ENCODE peak calls at places on chromosomes 3 and 15, in nine cellular contexts. One of them, this sample, is unnamed.

GRCh38 chr15:59186501-59186900 is 20.1 kb upstream of the LDHAL6B start:
- DNase-seq in neural progenitor cell: no peak
- DNase-seq in MM.1S: no peak
- DNase-seq in HCT116: no peak
- DNase-seq in GM23248: peak; percentile 64
- DNase-seq in OCI-LY7: no peak
- DNase-seq in SK-N-SH: no peak
- DNase-seq in PC-3: no peak
- DNase-seq in GM23338: no peak
- DNase-seq in this sample: no peak

GRCh38 chr3:139540686-139541085 is 1.1 kb upstream of the RBP1 start:
- DNase-seq in OCI-LY7: no peak
- DNase-seq in GM23248: no peak
- DNase-seq in neural progenitor cell: no peak
- DNase-seq in MM.1S: no peak
- DNase-seq in HCT116: no peak
- DNase-seq in SK-N-SH: peak; percentile 46
- DNase-seq in GM23338: no peak
- DNase-seq in PC-3: no peak
- DNase-seq in this sample: no peak

GRCh38 chr15:40731034-40731433 is 24.0 kb downstream of the RMDN3 start:
- DNase-seq in OCI-LY7: no peak
- DNase-seq in neural progenitor cell: no peak
- DNase-seq in GM23338: no peak
- DNase-seq in SK-N-SH: no peak
- DNase-seq in MM.1S: no peak
- DNase-seq in GM23248: no peak
- DNase-seq in HCT116: no peak
- DNase-seq in PC-3: no peak
- DNase-seq in this sample: no peak

GRCh38 chr15:64894395-64895056 is 17.2 kb upstream of the ANKDD1A start:
- DNase-seq in neural progenitor cell: peak; percentile 83
- DNase-seq in MM.1S: peak; percentile 98
- DNase-seq in GM23338: peak; percentile 82
- DNase-seq in HCT116: no peak
- DNase-seq in GM23248: no peak
- DNase-seq in PC-3: no peak
- DNase-seq in OCI-LY7: peak; percentile 86
- DNase-seq in SK-N-SH: no peak
- DNase-seq in this sample: peak; percentile 59

GRCh38 chr15:79853492-79854328 is 43.1 kb downstream of the MTHFS start:
- DNase-seq in GM23338: peak; percentile 88
- DNase-seq in neural progenitor cell: peak; percentile 77
- DNase-seq in PC-3: peak; percentile 90
- DNase-seq in GM23248: peak; percentile 89
- DNase-seq in SK-N-SH: peak; percentile 60
- DNase-seq in HCT116: peak; percentile 47
- DNase-seq in MM.1S: peak; percentile 64
- DNase-seq in OCI-LY7: peak; percentile 70
- DNase-seq in this sample: peak; percentile 88

GRCh38 chr3:30012941-30013543 is 593.4 kb upstream of the TGFBR2 start:
- DNase-seq in HCT116: peak; percentile 64
- DNase-seq in PC-3: peak; percentile 92
- DNase-seq in GM23338: peak; percentile 93
- DNase-seq in MM.1S: peak; percentile 42
- DNase-seq in GM23248: peak; percentile 81
- DNase-seq in SK-N-SH: peak; percentile 41
- DNase-seq in OCI-LY7: peak; percentile 55
- DNase-seq in neural progenitor cell: peak; percentile 85
- DNase-seq in this sample: peak; percentile 87

GRCh38 chr3:173711619-173712018 is 314.1 kb downstream of the NLGN1 start:
- DNase-seq in OCI-LY7: no peak
- DNase-seq in HCT116: peak; percentile 18
- DNase-seq in GM23248: no peak
- DNase-seq in MM.1S: no peak
- DNase-seq in SK-N-SH: no peak
- DNase-seq in neural progenitor cell: no peak
- DNase-seq in GM23338: no peak
- DNase-seq in PC-3: peak; percentile 17
- DNase-seq in this sample: peak; percentile 46

GRCh38 chr15:59150185-59150584 is 45.2 kb downstream of the CCNB2 start:
- DNase-seq in PC-3: no peak
- DNase-seq in SK-N-SH: no peak
- DNase-seq in MM.1S: no peak
- DNase-seq in GM23248: no peak
- DNase-seq in OCI-LY7: no peak
- DNase-seq in GM23338: no peak
- DNase-seq in neural progenitor cell: no peak
- DNase-seq in HCT116: no peak
- DNase-seq in this sample: no peak

GRCh38 chr3:78887608-78888011 is 880.2 kb downstream of the ROBO1 start:
- DNase-seq in GM23248: peak; percentile 53
- DNase-seq in neural progenitor cell: no peak
- DNase-seq in OCI-LY7: no peak
- DNase-seq in HCT116: no peak
- DNase-seq in PC-3: no peak
- DNase-seq in SK-N-SH: no peak
- DNase-seq in MM.1S: peak; percentile 79
- DNase-seq in GM23338: no peak
- DNase-seq in this sample: no peak

GRCh38 chr15:85892232-85892631 is 97.5 kb upstream of the KLHL25 start:
- DNase-seq in MM.1S: no peak
- DNase-seq in SK-N-SH: no peak
- DNase-seq in PC-3: no peak
- DNase-seq in OCI-LY7: no peak
- DNase-seq in GM23338: no peak
- DNase-seq in neural progenitor cell: no peak
- DNase-seq in HCT116: no peak
- DNase-seq in GM23248: no peak
- DNase-seq in this sample: no peak
- H3K4me1 ChIP-seq in MM.1S: no peaks in the 10 kb centered on the region
- H3K4me1 ChIP-seq in SK-N-SH: no peaks in the 10 kb centered on the region
- H3K4me1 ChIP-seq in PC-3: no peaks in the 10 kb centered on the region
- H3K4me1 ChIP-seq in OCI-LY7: no peaks in the 10 kb centered on the region
- H3K4me1 ChIP-seq in GM23338: peaks cover under 1% of the 10 kb centered on the region
- H3K4me1 ChIP-seq in neural progenitor cell: no peaks in the 10 kb centered on the region
- H3K4me1 ChIP-seq in HCT116: no peaks in the 10 kb centered on the region
- H3K4me1 ChIP-seq in GM23248: no peaks in the 10 kb centered on the region
- H3K4me1 ChIP-seq in this sample: no peaks in the 10 kb centered on the region

DNA sequence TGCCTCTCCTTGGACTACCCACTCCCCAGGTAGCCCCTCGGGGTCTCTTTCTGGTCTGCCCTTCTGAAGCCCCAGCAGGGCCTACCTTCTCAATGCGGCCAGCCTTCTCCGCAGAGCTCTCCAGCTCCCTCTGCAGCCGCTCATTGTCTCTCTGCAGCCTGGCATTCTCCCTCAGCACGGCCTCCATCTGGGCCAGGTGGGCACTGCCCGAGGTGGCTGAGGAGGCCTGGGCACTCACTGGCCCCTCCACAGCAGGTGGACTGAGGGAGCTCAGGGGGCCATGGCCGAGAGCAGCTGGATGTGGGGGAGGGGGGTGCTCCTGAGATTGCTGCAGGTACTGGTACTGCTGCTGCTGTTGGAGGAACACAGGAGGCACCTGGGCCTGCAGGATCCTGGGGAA is 6.8 kb downstream of the AMOTL2 start:
- DNase-seq in SK-N-SH: no peak
- DNase-seq in neural progenitor cell: no peak
- DNase-seq in PC-3: no peak
- DNase-seq in MM.1S: no peak
- DNase-seq in HCT116: no peak
- DNase-seq in OCI-LY7: no peak
- DNase-seq in GM23338: no peak
- DNase-seq in GM23248: peak; percentile 37
- DNase-seq in this sample: no peak
- H3K4me2 ChIP-seq in SK-N-SH: peak overlapping the region; percentile 59
- H3K4me2 ChIP-seq in neural progenitor cell: no peak overlapping the region
- H3K4me2 ChIP-seq in PC-3: no peak overlapping the region
- H3K4me2 ChIP-seq in MM.1S: no peak overlapping the region
- H3K4me2 ChIP-seq in HCT116: no peak overlapping the region
- H3K4me2 ChIP-seq in OCI-LY7: no peak overlapping the region
- H3K4me2 ChIP-seq in GM23338: no peak overlapping the region
- H3K4me2 ChIP-seq in GM23248: peak overlapping the region; percentile 95
- H3K4me2 ChIP-seq in this sample: no peak overlapping the region

DNA sequence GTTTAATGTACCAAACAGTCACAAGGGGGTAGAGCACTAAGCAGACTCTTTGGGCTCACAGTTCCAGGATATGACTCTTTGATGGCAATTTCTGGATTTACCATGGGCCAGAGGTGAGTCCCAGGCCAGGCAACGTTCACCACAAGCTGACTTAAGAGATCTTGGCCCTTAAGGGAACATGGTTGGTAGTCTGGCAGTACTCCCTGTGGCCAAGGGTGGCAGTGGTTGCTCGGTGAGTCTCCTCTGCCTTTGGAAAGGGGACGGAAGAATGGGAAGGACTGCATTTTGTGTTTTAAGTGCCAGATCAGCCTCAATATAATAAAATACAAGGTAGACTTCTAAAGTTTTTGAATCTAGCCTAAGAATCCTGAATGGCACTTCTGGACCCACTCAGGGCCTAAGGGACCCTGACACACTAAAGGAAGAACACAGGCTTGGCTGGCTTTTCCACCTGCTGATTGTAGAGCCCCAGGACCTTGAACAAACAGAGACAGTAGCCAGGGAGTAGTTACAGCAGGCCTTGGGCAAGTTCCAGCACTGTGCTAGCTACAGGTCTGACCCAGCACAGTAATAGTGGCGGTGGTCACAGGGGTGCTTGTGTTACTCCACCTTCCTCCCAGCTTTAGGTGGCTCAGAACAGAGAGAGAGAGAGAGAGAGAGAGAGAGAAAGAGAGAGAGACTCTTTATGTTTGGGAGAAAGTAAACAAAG is 730.7 kb upstream of the ALCAM start:
- DNase-seq in MM.1S: no peak
- DNase-seq in GM23248: peak; percentile 1
- DNase-seq in GM23338: peak; percentile 33
- DNase-seq in SK-N-SH: no peak
- DNase-seq in PC-3: peak; percentile 5
- DNase-seq in HCT116: no peak
- DNase-seq in OCI-LY7: no peak
- DNase-seq in neural progenitor cell: no peak
- DNase-seq in this sample: no peak
- TF ChIP-seq EZH2phosphoT487 in MM.1S: no peak
- TF ChIP-seq EZH2phosphoT487 in GM23248: no peak
- TF ChIP-seq EZH2phosphoT487 in GM23338: no peak
- TF ChIP-seq EZH2phosphoT487 in SK-N-SH: no peak
- TF ChIP-seq EZH2phosphoT487 in PC-3: no peak
- TF ChIP-seq EZH2phosphoT487 in HCT116: no peak
- TF ChIP-seq EZH2phosphoT487 in OCI-LY7: no peak
- TF ChIP-seq EZH2phosphoT487 in neural progenitor cell: no peak
- TF ChIP-seq EZH2phosphoT487 in this sample: no peak

DNA sequence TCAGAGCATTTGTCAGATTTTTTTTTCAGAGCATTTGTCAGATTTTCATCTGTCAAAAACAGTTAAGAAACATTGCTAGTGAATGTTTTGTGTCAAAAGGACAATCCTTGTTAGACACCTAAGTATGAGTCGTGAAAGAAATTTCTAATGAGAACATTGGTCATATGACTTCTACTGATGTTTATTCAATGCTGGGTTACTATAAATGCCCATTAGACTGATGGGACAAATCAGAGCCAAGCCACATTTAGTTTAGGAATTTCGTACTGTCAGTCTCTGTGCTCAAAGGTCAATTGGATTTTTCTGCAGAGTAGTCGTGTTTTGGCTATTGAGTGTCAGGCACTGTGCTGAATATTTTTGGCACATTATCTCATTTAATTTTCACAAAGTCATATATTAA is 31.6 kb downstream of the TSC22D2 start:
- DNase-seq in neural progenitor cell: no peak
- DNase-seq in MM.1S: no peak
- DNase-seq in HCT116: no peak
- DNase-seq in PC-3: peak; percentile 43
- DNase-seq in GM23248: no peak
- DNase-seq in SK-N-SH: no peak
- DNase-seq in OCI-LY7: no peak
- DNase-seq in GM23338: no peak
- DNase-seq in this sample: no peak
- H3K4me1 ChIP-seq in neural progenitor cell: peaks cover 13% of the 10 kb centered on the region
- H3K4me1 ChIP-seq in MM.1S: no peaks in the 10 kb centered on the region
- H3K4me1 ChIP-seq in HCT116: peaks cover 3% of the 10 kb centered on the region
- H3K4me1 ChIP-seq in PC-3: peaks cover 28% of the 10 kb centered on the region
- H3K4me1 ChIP-seq in GM23248: peaks cover 31% of the 10 kb centered on the region
- H3K4me1 ChIP-seq in SK-N-SH: no peaks in the 10 kb centered on the region
- H3K4me1 ChIP-seq in OCI-LY7: no peaks in the 10 kb centered on the region
- H3K4me1 ChIP-seq in GM23338: peaks cover 16% of the 10 kb centered on the region
- H3K4me1 ChIP-seq in this sample: no peaks in the 10 kb centered on the region

DNA sequence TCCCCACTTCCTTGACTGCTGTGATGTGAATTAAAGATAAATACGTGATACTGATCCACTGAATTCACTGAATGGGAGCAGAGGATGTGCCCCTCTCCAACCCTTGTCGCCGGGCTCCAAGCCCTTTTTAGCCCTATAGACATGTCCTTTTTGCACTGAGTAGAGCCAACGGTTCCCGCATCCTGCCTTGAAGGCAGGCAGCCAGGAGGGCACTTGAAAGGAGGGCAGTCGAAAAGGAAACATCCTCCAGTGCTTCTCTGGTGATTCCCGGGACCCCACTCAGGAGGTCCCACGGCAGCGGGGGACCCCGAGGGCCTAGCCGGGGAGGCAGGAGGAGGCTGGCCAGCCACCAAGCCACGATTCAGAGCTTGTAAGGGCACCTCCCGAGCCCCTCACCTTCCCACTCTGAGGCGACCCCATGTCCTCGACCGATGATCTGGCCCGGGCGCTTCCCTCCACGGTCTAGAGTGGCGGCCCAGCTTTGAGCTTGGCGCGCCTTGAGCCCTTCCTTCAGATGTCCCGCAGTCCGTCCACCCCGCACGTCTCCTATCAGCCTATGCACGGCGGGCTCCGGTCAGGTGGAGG is 854 bp upstream of the MANF start:
- DNase-seq in GM23248: peak; percentile 66
- DNase-seq in HCT116: no peak
- DNase-seq in PC-3: peak; percentile 22
- DNase-seq in OCI-LY7: peak; percentile 53
- DNase-seq in neural progenitor cell: peak; percentile 46
- DNase-seq in MM.1S: no peak
- DNase-seq in GM23338: peak; percentile 43
- DNase-seq in SK-N-SH: peak; percentile 74
- DNase-seq in this sample: peak; percentile 63
- H3K4me2 ChIP-seq in GM23248: peak overlapping the region; percentile 89
- H3K4me2 ChIP-seq in HCT116: peak overlapping the region; percentile 82
- H3K4me2 ChIP-seq in PC-3: peak overlapping the region; percentile 91
- H3K4me2 ChIP-seq in OCI-LY7: peak overlapping the region; percentile 85
- H3K4me2 ChIP-seq in neural progenitor cell: peak overlapping the region; percentile 90
- H3K4me2 ChIP-seq in MM.1S: peak overlapping the region; percentile 63
- H3K4me2 ChIP-seq in GM23338: peak overlapping the region; percentile 83
- H3K4me2 ChIP-seq in SK-N-SH: peak overlapping the region; percentile 80
- H3K4me2 ChIP-seq in this sample: peak overlapping the region; percentile 84

GRCh38 chr3:5160926-5161858 is 26.3 kb upstream of the EDEM1 start:
- DNase-seq in MM.1S: no peak
- DNase-seq in neural progenitor cell: no peak
- DNase-seq in OCI-LY7: no peak
- DNase-seq in PC-3: peak; percentile 62
- DNase-seq in GM23248: peak; percentile 28
- DNase-seq in HCT116: peak; percentile 1
- DNase-seq in GM23338: peak; percentile 16
- DNase-seq in SK-N-SH: peak; percentile 8
- DNase-seq in this sample: no peak
- TF ChIP-seq EZH2phosphoT487 in MM.1S: no peak
- TF ChIP-seq EZH2phosphoT487 in neural progenitor cell: no peak
- TF ChIP-seq EZH2phosphoT487 in OCI-LY7: no peak
- TF ChIP-seq EZH2phosphoT487 in PC-3: no peak
- TF ChIP-seq EZH2phosphoT487 in GM23248: no peak
- TF ChIP-seq EZH2phosphoT487 in HCT116: no peak
- TF ChIP-seq EZH2phosphoT487 in GM23338: no peak
- TF ChIP-seq EZH2phosphoT487 in SK-N-SH: no peak
- TF ChIP-seq EZH2phosphoT487 in this sample: no peak